ENCODE peak calls at places on chromosomes 13 and 19, in seven cellular contexts. O is EL; Y is C1 segment of cervical spinal cord; X is Daoy; M is Calu3; A is CD8-positive, alpha-beta memory T cell; H is T-cell. J is an unnamed sample.
A peak's percentile ranks its signal among the peaks of the same experiment; 100 is the strongest.

GRCh38 chr19:35427187-35427586 is 20.9 kb upstream of the FFAR2 start:
- DNase-seq in O (no peak), Y (no peak), X (no peak), M (no peak), A (no peak), H (no peak), J (no peak)

GRCh38 chr13:107531180-107531579 is 684.2 kb downstream of the LIG4 start:
- DNase-seq in O (no peak), Y (no peak), X (no peak), M (no peak), A (no peak), H (no peak), J (no peak)

GRCh38 chr19:19528721-19529490 is at the start of gene YJEFN3:
- DNase-seq in O (no peak), Y (peak; percentile 35), X (peak; percentile 77), M (no peak), A (no peak), H (no peak), J (no peak)

GRCh38 chr19:55546822-55547614 is 1.7 kb upstream of the SBK3 start:
- DNase-seq in O (peak; percentile 66), Y (no peak), X (peak; percentile 90), M (peak; percentile 67), A (no peak), H (no peak), J (no peak)

GRCh38 chr13:113975416-113975815 is 1.5 kb upstream of the C13orf46 start:
- DNase-seq in O (no peak), Y (no peak), X (no peak), M (no peak), A (no peak), H (no peak), J (no peak)

GRCh38 chr19:35294328-35294727 is 2.4 kb downstream of the MAG start:
- DNase-seq in O (no peak), Y (no peak), X (no peak), M (no peak), A (no peak), H (no peak), J (no peak)

GRCh38 chr13:60583196-60583908 is 186.3 kb downstream of the TDRD3 start:
- DNase-seq in O (peak; percentile 14), Y (no peak), X (peak; percentile 21), M (no peak), A (no peak), H (no peak), J (no peak)

GRCh38 chr13:45356966-45357689 is 16.1 kb upstream of the TPT1 start:
- DNase-seq in O (no peak), Y (no peak), X (no peak), M (no peak), A (no peak), H (no peak), J (no peak)

GRCh38 chr13:82698941-82699340 is 1183.3 kb downstream of the SLITRK1 start:
- DNase-seq in O (no peak), Y (no peak), X (no peak), M (no peak), A (no peak), H (no peak), J (no peak)

GRCh38 chr19:46629546-46630025 is 4.7 kb upstream of the PTGIR start:
- DNase-seq in O (no peak), Y (no peak), X (no peak), M (no peak), A (no peak), H (no peak), J (no peak)

GRCh38 chr13:87975035-87975434 is 303.9 kb downstream of the SLITRK5 start:
- DNase-seq in O (no peak), Y (no peak), X (no peak), M (no peak), A (no peak), H (no peak), J (no peak)

GRCh38 chr13:60788156-60788829 is 391.3 kb downstream of the TDRD3 start:
- DNase-seq in O (no peak), Y (no peak), X (no peak), M (no peak), A (no peak), H (no peak), J (no peak)

GRCh38 chr13:110824901-110825300 is 90.0 kb downstream of the ANKRD10 start:
- DNase-seq in O (no peak), Y (no peak), X (no peak), M (no peak), A (no peak), H (no peak), J (no peak)

GRCh38 chr13:29774830-29775229 is 75.6 kb downstream of the UBL3 start:
- DNase-seq in O (no peak), Y (no peak), X (no peak), M (no peak), A (no peak), H (no peak), J (no peak)

GRCh38 chr13:93496985-93497673 is 270.5 kb downstream of the GPC6 start:
- DNase-seq in O (no peak), Y (no peak), X (no peak), M (no peak), A (no peak), H (no peak), J (no peak)

GRCh38 chr13:43918636-43919035 is 38.9 kb downstream of the LACC1 start:
- DNase-seq in O (no peak), Y (no peak), X (no peak), M (no peak), A (no peak), H (no peak), J (no peak)

GRCh38 chr19:29524201-29524911 is 1.4 kb upstream of the VSTM2B start:
- DNase-seq in O (no peak), Y (peak; percentile 43), X (peak; percentile 37), M (no peak), A (no peak), H (no peak), J (no peak)

GRCh38 chr19:801030-801860 is 4.0 kb downstream of the PTBP1 start:
- DNase-seq in O (peak; percentile 45), Y (no peak), X (peak; percentile 63), M (peak; percentile 38), A (peak; percentile 32), H (no peak), J (no peak)

GRCh38 chr13:102930566-102930965 is 84.7 kb downstream of the ERCC5 start:
- DNase-seq in O (no peak), Y (no peak), X (no peak), M (no peak), A (no peak), H (no peak), J (no peak)

GRCh38 chr19:48596237-48596636 is 10.3 kb upstream of the SPACA4 start:
- DNase-seq in O (no peak), Y (no peak), X (no peak), M (no peak), A (no peak), H (no peak), J (no peak)

GRCh38 chr19:18112989-18113478 is 15.5 kb downstream of the MAST3 start:
- DNase-seq in O (peak; percentile 77), Y (peak; percentile 54), X (peak; percentile 86), M (peak; percentile 89), A (peak; percentile 64), H (peak; percentile 62), J (peak; percentile 84)

J was measured in CD8-positive, alpha-beta T cell.